ENCODE peak calls at places on chromosomes 7 and 10, in six cellular contexts. One of them, this sample, is unnamed.

GRCh38 chr10:46556515-46557318 is at the start of gene GPRIN2:
- DNase-seq in foreskin fibroblast: no peak
- DNase-seq in spleen: peak; percentile 75
- DNase-seq in cardiac muscle cell: peak; percentile 47
- DNase-seq in RWPE1: peak; percentile 44
- DNase-seq in PC-9: peak; percentile 33
- DNase-seq in this sample: peak; percentile 87

GRCh38 chr7:104794154-104794553 is 219.9 kb upstream of the KMT2E start:
- DNase-seq in foreskin fibroblast: peak; percentile 48
- DNase-seq in spleen: no peak
- DNase-seq in cardiac muscle cell: no peak
- DNase-seq in RWPE1: no peak
- DNase-seq in PC-9: no peak
- DNase-seq in this sample: no peak

GRCh38 chr7:18520450-18521235 is 25.1 kb downstream of the HDAC9 start:
- DNase-seq in foreskin fibroblast: peak; percentile 82
- DNase-seq in spleen: no peak
- DNase-seq in cardiac muscle cell: no peak
- DNase-seq in RWPE1: peak; percentile 29
- DNase-seq in PC-9: no peak
- DNase-seq in this sample: no peak

GRCh38 chr10:91969297-91969696 is 45.7 kb downstream of the BTAF1 start:
- DNase-seq in foreskin fibroblast: no peak
- DNase-seq in spleen: no peak
- DNase-seq in cardiac muscle cell: no peak
- DNase-seq in RWPE1: no peak
- DNase-seq in PC-9: no peak
- DNase-seq in this sample: no peak

GRCh38 chr7:111168182-111168581 is 77.3 kb downstream of the LRRN3 start:
- DNase-seq in foreskin fibroblast: no peak
- DNase-seq in spleen: no peak
- DNase-seq in cardiac muscle cell: no peak
- DNase-seq in RWPE1: no peak
- DNase-seq in PC-9: no peak
- DNase-seq in this sample: no peak

GRCh38 chr10:108208732-108209131 is 1044.2 kb upstream of the SORCS1 start:
- DNase-seq in foreskin fibroblast: no peak
- DNase-seq in spleen: no peak
- DNase-seq in cardiac muscle cell: no peak
- DNase-seq in RWPE1: no peak
- DNase-seq in PC-9: no peak
- DNase-seq in this sample: no peak

GRCh38 chr10:124152781-124153600 is 59.6 kb upstream of the CHST15 start:
- DNase-seq in foreskin fibroblast: peak; percentile 88
- DNase-seq in spleen: peak; percentile 88
- DNase-seq in cardiac muscle cell: no peak
- DNase-seq in RWPE1: peak; percentile 100
- DNase-seq in PC-9: peak; percentile 99
- DNase-seq in this sample: no peak

GRCh38 chr7:39399976-39400375 is 166.2 kb upstream of the YAE1 start:
- DNase-seq in foreskin fibroblast: no peak
- DNase-seq in spleen: no peak
- DNase-seq in cardiac muscle cell: no peak
- DNase-seq in RWPE1: no peak
- DNase-seq in PC-9: no peak
- DNase-seq in this sample: no peak

GRCh38 chr7:76262683-76263402 is 39.6 kb upstream of the HSPB1 start:
- DNase-seq in foreskin fibroblast: peak; percentile 83
- DNase-seq in spleen: no peak
- DNase-seq in cardiac muscle cell: peak; percentile 80
- DNase-seq in RWPE1: peak; percentile 65
- DNase-seq in PC-9: peak; percentile 56
- DNase-seq in this sample: no peak

GRCh38 chr10:129937351-129937751 is 26.7 kb downstream of the EBF3 start:
- DNase-seq in foreskin fibroblast: no peak
- DNase-seq in spleen: peak; percentile 63
- DNase-seq in cardiac muscle cell: no peak
- DNase-seq in RWPE1: no peak
- DNase-seq in PC-9: no peak
- DNase-seq in this sample: no peak

GRCh38 chr10:74234569-74234968 is 83.5 kb downstream of the ADK start:
- DNase-seq in foreskin fibroblast: peak; percentile 25
- DNase-seq in spleen: no peak
- DNase-seq in cardiac muscle cell: no peak
- DNase-seq in RWPE1: peak; percentile 29
- DNase-seq in PC-9: no peak
- DNase-seq in this sample: no peak

GRCh38 chr7:47389923-47390630 is 191.8 kb downstream of the TNS3 start:
- DNase-seq in foreskin fibroblast: no peak
- DNase-seq in spleen: no peak
- DNase-seq in cardiac muscle cell: no peak
- DNase-seq in RWPE1: no peak
- DNase-seq in PC-9: no peak
- DNase-seq in this sample: no peak

GRCh38 chr7:98881561-98882315 is 3.4 kb downstream of the TRRAP start:
- DNase-seq in foreskin fibroblast: no peak
- DNase-seq in spleen: no peak
- DNase-seq in cardiac muscle cell: no peak
- DNase-seq in RWPE1: no peak
- DNase-seq in PC-9: no peak
- DNase-seq in this sample: no peak

GRCh38 chr10:112585052-112585451 is 138.0 kb downstream of the VTI1A start:
- DNase-seq in foreskin fibroblast: peak; percentile 75
- DNase-seq in spleen: no peak
- DNase-seq in cardiac muscle cell: no peak
- DNase-seq in RWPE1: peak; percentile 77
- DNase-seq in PC-9: no peak
- DNase-seq in this sample: no peak

GRCh38 chr10:78742730-78743615 is 325.8 kb upstream of the ZMIZ1 start:
- DNase-seq in foreskin fibroblast: peak; percentile 92
- DNase-seq in spleen: no peak
- DNase-seq in cardiac muscle cell: no peak
- DNase-seq in RWPE1: no peak
- DNase-seq in PC-9: no peak
- DNase-seq in this sample: no peak

GRCh38 chr10:34792881-34793280 is 22.2 kb downstream of the PARD3 start:
- DNase-seq in foreskin fibroblast: no peak
- DNase-seq in spleen: no peak
- DNase-seq in cardiac muscle cell: no peak
- DNase-seq in RWPE1: no peak
- DNase-seq in PC-9: no peak
- DNase-seq in this sample: no peak

GRCh38 chr10:62582804-62583208 is 208.6 kb downstream of the ZNF365 start:
- DNase-seq in foreskin fibroblast: peak; percentile 98
- DNase-seq in spleen: no peak
- DNase-seq in cardiac muscle cell: no peak
- DNase-seq in RWPE1: peak; percentile 20
- DNase-seq in PC-9: no peak
- DNase-seq in this sample: peak; percentile 86

GRCh38 chr10:31136951-31137885 is 105.6 kb upstream of the ZNF438 start:
- DNase-seq in foreskin fibroblast: no peak
- DNase-seq in spleen: no peak
- DNase-seq in cardiac muscle cell: no peak
- DNase-seq in RWPE1: no peak
- DNase-seq in PC-9: no peak
- DNase-seq in this sample: no peak

GRCh38 chr10:30902621-30903396 is 128.9 kb downstream of the ZNF438 start:
- DNase-seq in foreskin fibroblast: no peak
- DNase-seq in spleen: peak; percentile 62
- DNase-seq in cardiac muscle cell: no peak
- DNase-seq in RWPE1: no peak
- DNase-seq in PC-9: no peak
- DNase-seq in this sample: no peak

DNA sequence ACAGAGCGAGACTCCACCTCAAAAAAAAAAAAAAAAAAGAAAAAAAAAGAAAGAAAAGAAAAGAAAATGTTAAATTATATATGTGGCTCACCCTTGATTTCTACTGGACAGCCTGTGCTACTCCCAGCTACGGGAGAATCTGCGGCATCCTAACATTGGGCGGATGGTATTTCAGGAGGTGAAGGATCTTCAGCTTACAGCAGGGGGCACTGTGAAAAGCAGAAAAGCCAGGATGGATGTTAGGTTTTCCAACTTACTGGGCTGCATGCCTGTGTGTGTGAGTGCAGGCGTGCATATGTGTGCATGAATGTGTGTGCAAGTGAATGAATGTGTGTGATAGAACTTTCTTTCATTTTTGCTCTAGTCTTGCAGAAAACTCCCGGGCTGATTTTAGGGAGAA is 1066.5 kb downstream of the TYW1 start:
- DNase-seq in foreskin fibroblast: no peak
- DNase-seq in spleen: no peak
- DNase-seq in cardiac muscle cell: peak; percentile 29
- DNase-seq in RWPE1: no peak
- DNase-seq in PC-9: no peak
- DNase-seq in this sample: no peak
- TF ChIP-seq CTCF in foreskin fibroblast: no peak
- TF ChIP-seq CTCF in spleen: peak; percentile 16
- TF ChIP-seq CTCF in cardiac muscle cell: peak; percentile 43
- TF ChIP-seq CTCF in RWPE1: no peak
- TF ChIP-seq CTCF in PC-9: peak; percentile 41
- TF ChIP-seq CTCF in this sample: no peak

DNA sequence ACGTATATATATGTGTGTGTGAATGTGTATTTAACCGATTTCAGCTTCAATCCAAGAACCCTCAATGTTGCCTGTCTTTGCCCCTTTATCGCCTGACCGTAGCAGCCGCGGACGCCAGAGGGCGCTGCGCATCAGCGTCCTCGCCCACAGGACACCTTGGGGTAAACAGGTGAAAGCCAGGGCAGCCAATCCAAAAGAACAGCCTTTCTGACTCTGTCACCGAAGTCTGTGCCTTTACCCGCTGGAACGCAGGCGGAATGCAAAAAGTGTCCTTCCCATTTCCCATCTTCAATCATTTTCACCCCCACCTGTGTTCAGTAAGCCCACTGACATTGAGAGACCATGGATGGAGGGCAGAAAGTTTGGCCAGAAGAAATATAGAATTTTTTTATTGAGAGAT is 3.6 kb downstream of the NXPH1 start:
- DNase-seq in foreskin fibroblast: peak; percentile 4
- DNase-seq in spleen: peak; percentile 76
- DNase-seq in cardiac muscle cell: peak; percentile 67
- DNase-seq in RWPE1: peak; percentile 42
- DNase-seq in PC-9: no peak
- DNase-seq in this sample: no peak
- TF ChIP-seq CTCF in foreskin fibroblast: peak; percentile 37
- TF ChIP-seq CTCF in spleen: peak; percentile 38
- TF ChIP-seq CTCF in cardiac muscle cell: peak; percentile 59
- TF ChIP-seq CTCF in RWPE1: peak; percentile 82
- TF ChIP-seq CTCF in PC-9: peak; percentile 89
- TF ChIP-seq CTCF in this sample: peak; percentile 48

GRCh38 chr10:133226251-133226808 is 3.7 kb upstream of the UTF1 start:
- DNase-seq in foreskin fibroblast: no peak
- DNase-seq in spleen: no peak
- DNase-seq in cardiac muscle cell: no peak
- DNase-seq in RWPE1: peak; percentile 54
- DNase-seq in PC-9: no peak
- DNase-seq in this sample: no peak
- TF ChIP-seq CTCF in foreskin fibroblast: no peak
- TF ChIP-seq CTCF in spleen: no peak
- TF ChIP-seq CTCF in cardiac muscle cell: no peak
- TF ChIP-seq CTCF in RWPE1: no peak
- TF ChIP-seq CTCF in PC-9: no peak
- TF ChIP-seq CTCF in this sample: no peak

DNA sequence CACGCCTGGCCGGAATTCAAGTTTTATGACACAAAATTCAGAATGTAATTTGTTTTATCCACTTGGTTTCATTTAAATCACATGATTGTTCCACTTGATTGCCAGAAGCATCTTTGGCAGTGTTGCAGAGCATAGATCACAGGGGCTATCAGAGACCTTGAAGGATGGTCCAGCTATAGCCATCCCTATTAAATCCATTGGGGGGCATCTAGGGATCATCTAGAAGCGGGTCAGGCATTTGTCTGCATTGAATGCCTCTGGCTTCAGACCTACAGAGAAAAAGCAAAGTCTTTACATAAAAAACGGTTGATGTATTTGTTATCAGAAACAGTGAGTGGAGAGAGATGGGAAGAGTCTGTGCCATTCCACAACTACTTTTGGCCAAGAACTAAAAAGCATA is 146.3 kb downstream of the NXPH1 start:
- DNase-seq in foreskin fibroblast: no peak
- DNase-seq in spleen: no peak
- DNase-seq in cardiac muscle cell: no peak
- DNase-seq in RWPE1: no peak
- DNase-seq in PC-9: no peak
- DNase-seq in this sample: no peak
- TF ChIP-seq CTCF in foreskin fibroblast: no peak
- TF ChIP-seq CTCF in spleen: no peak
- TF ChIP-seq CTCF in cardiac muscle cell: no peak
- TF ChIP-seq CTCF in RWPE1: no peak
- TF ChIP-seq CTCF in PC-9: no peak
- TF ChIP-seq CTCF in this sample: no peak

DNA sequence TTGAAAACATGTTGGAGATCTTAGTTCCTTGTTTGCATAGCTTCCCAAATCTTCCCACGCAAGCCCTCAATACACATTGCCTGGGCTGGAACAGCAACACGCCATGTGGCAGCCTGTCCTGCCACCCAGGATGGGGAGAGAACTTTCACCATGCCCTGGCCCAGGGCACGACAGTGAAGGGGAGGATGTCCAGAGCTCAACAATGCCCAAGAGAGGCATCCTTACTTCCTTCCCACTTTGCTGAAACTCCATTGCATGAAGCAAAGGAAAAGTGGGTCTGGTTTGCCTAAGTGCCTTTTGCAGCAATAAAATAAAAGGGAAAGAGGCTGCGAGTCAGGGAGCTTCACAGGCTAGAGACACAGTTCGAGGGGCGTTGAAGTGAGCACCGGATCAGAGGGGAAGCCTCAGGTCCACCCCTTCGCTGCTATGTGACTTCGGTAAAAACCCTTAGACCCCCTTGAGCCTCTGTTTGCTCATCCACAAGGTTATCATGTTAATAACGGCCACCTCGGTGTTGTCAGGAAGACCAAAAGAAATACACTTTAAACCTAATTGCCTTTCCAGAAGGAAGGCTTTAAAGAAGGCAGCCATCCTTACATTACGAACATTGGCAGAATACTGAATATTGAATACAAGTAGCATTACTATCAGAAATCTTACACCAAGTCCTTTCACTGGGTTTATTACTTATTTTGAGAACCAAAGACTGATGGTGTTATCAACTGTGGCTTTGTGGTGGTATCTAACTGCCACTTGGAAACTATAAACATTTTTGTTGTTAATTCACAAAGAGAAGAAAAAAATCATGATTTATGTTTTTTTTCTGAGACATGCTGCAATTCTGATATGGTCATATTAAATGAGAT is 133.3 kb downstream of the ICA1 start:
- DNase-seq in foreskin fibroblast: no peak
- DNase-seq in spleen: no peak
- DNase-seq in cardiac muscle cell: no peak
- DNase-seq in RWPE1: no peak
- DNase-seq in PC-9: no peak
- DNase-seq in this sample: no peak
- TF ChIP-seq CTCF in foreskin fibroblast: no peak
- TF ChIP-seq CTCF in spleen: no peak
- TF ChIP-seq CTCF in cardiac muscle cell: no peak
- TF ChIP-seq CTCF in RWPE1: no peak
- TF ChIP-seq CTCF in PC-9: no peak
- TF ChIP-seq CTCF in this sample: no peak

DNA sequence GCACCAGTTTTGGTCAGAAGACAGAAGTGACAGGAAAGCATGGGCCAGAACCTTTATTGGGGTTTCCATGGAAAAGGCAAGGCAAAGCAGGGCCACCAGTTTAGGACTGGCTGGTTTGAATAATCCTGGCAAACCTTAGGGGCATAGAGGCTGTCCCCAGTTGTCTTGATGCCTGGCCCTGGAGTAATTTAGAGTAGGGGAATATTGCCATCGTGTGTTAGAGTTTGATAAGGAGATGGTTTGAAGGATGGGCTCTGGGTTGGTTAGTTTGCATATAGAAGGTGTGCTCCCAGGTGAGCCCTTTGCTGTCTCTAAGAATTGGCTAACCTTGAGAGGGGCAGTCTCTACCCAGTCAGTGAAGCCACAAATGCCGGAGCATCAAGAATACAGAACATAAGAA is 79.6 kb downstream of the ZNF777 start:
- DNase-seq in foreskin fibroblast: no peak
- DNase-seq in spleen: no peak
- DNase-seq in cardiac muscle cell: no peak
- DNase-seq in RWPE1: no peak
- DNase-seq in PC-9: peak; percentile 53
- DNase-seq in this sample: no peak
- TF ChIP-seq CTCF in foreskin fibroblast: no peak
- TF ChIP-seq CTCF in spleen: no peak
- TF ChIP-seq CTCF in cardiac muscle cell: no peak
- TF ChIP-seq CTCF in RWPE1: no peak
- TF ChIP-seq CTCF in PC-9: peak; percentile 63
- TF ChIP-seq CTCF in this sample: no peak